ENCODE peak calls at places on chromosomes 13 and 19, in five cellular contexts. One of them, this sample, is unnamed.

GRCh38 chr13:76856141-76856571 is 30.0 kb downstream of the KCTD12 start:
- DNase-seq in neural progenitor cell: no peak
- DNase-seq in anterior cingulate cortex: no peak
- DNase-seq in stimulated activated CD4-positive, alpha-beta T cell treated with anti-CD3 and anti-CD28 coated beads, Interleukin-2, amount 100 ng/mL, for 48 hours: no peak
- DNase-seq in left ventricle myocardium inferior: no peak
- DNase-seq in this sample: no peak

GRCh38 chr13:30792257-30793000 is 57.1 kb downstream of the ALOX5AP start:
- DNase-seq in neural progenitor cell: peak
- DNase-seq in anterior cingulate cortex: no peak
- DNase-seq in stimulated activated CD4-positive, alpha-beta T cell treated with anti-CD3 and anti-CD28 coated beads, Interleukin-2, amount 100 ng/mL, for 48 hours: no peak
- DNase-seq in left ventricle myocardium inferior: peak
- DNase-seq in this sample: no peak

GRCh38 chr13:69947577-69947976 is 160.0 kb upstream of the ATXN8OS start:
- DNase-seq in neural progenitor cell: no peak
- DNase-seq in anterior cingulate cortex: no peak
- DNase-seq in stimulated activated CD4-positive, alpha-beta T cell treated with anti-CD3 and anti-CD28 coated beads, Interleukin-2, amount 100 ng/mL, for 48 hours: no peak
- DNase-seq in left ventricle myocardium inferior: no peak
- DNase-seq in this sample: no peak

GRCh38 chr19:10730932-10731331 is 13.1 kb downstream of the DNM2 start:
- DNase-seq in neural progenitor cell: no peak
- DNase-seq in anterior cingulate cortex: no peak
- DNase-seq in stimulated activated CD4-positive, alpha-beta T cell treated with anti-CD3 and anti-CD28 coated beads, Interleukin-2, amount 100 ng/mL, for 48 hours: no peak
- DNase-seq in left ventricle myocardium inferior: peak
- DNase-seq in this sample: no peak

GRCh38 chr19:1264801-1265610 is 4.1 kb upstream of the CIRBP start:
- DNase-seq in neural progenitor cell: peak
- DNase-seq in anterior cingulate cortex: no peak
- DNase-seq in stimulated activated CD4-positive, alpha-beta T cell treated with anti-CD3 and anti-CD28 coated beads, Interleukin-2, amount 100 ng/mL, for 48 hours: no peak
- DNase-seq in left ventricle myocardium inferior: peak
- DNase-seq in this sample: no peak

GRCh38 chr13:31433201-31433600 is 233.4 kb downstream of the B3GLCT start:
- DNase-seq in neural progenitor cell: no peak
- DNase-seq in anterior cingulate cortex: no peak
- DNase-seq in stimulated activated CD4-positive, alpha-beta T cell treated with anti-CD3 and anti-CD28 coated beads, Interleukin-2, amount 100 ng/mL, for 48 hours: no peak
- DNase-seq in left ventricle myocardium inferior: no peak
- DNase-seq in this sample: no peak

GRCh38 chr19:42023121-42023942 is 29.3 kb upstream of the ATP1A3 start:
- DNase-seq in neural progenitor cell: peak
- DNase-seq in anterior cingulate cortex: no peak
- DNase-seq in stimulated activated CD4-positive, alpha-beta T cell treated with anti-CD3 and anti-CD28 coated beads, Interleukin-2, amount 100 ng/mL, for 48 hours: peak
- DNase-seq in left ventricle myocardium inferior: no peak
- DNase-seq in this sample: peak

GRCh38 chr13:39552233-39552632 is 50.8 kb downstream of the LHFPL6 start:
- DNase-seq in neural progenitor cell: no peak
- DNase-seq in anterior cingulate cortex: no peak
- DNase-seq in stimulated activated CD4-positive, alpha-beta T cell treated with anti-CD3 and anti-CD28 coated beads, Interleukin-2, amount 100 ng/mL, for 48 hours: no peak
- DNase-seq in left ventricle myocardium inferior: no peak
- DNase-seq in this sample: no peak

GRCh38 chr19:2039959-2040646 is 10.9 kb downstream of the MKNK2 start:
- DNase-seq in neural progenitor cell: no peak
- DNase-seq in anterior cingulate cortex: no peak
- DNase-seq in stimulated activated CD4-positive, alpha-beta T cell treated with anti-CD3 and anti-CD28 coated beads, Interleukin-2, amount 100 ng/mL, for 48 hours: no peak
- DNase-seq in left ventricle myocardium inferior: no peak
- DNase-seq in this sample: no peak

GRCh38 chr13:113625965-113626661 is 31.9 kb downstream of the ATP4B start:
- DNase-seq in neural progenitor cell: no peak
- DNase-seq in anterior cingulate cortex: no peak
- DNase-seq in stimulated activated CD4-positive, alpha-beta T cell treated with anti-CD3 and anti-CD28 coated beads, Interleukin-2, amount 100 ng/mL, for 48 hours: no peak
- DNase-seq in left ventricle myocardium inferior: peak
- DNase-seq in this sample: no peak

GRCh38 chr13:97274782-97275252 is 52.7 kb downstream of the MBNL2 start:
- DNase-seq in neural progenitor cell: no peak
- DNase-seq in anterior cingulate cortex: no peak
- DNase-seq in stimulated activated CD4-positive, alpha-beta T cell treated with anti-CD3 and anti-CD28 coated beads, Interleukin-2, amount 100 ng/mL, for 48 hours: no peak
- DNase-seq in left ventricle myocardium inferior: no peak
- DNase-seq in this sample: no peak

GRCh38 chr19:23800281-23800680 is 41.6 kb upstream of the ZNF681 start:
- DNase-seq in neural progenitor cell: no peak
- DNase-seq in anterior cingulate cortex: no peak
- DNase-seq in stimulated activated CD4-positive, alpha-beta T cell treated with anti-CD3 and anti-CD28 coated beads, Interleukin-2, amount 100 ng/mL, for 48 hours: no peak
- DNase-seq in left ventricle myocardium inferior: no peak
- DNase-seq in this sample: no peak

GRCh38 chr13:84400711-84401110 is 518.4 kb upstream of the SLITRK1 start:
- DNase-seq in neural progenitor cell: no peak
- DNase-seq in anterior cingulate cortex: no peak
- DNase-seq in stimulated activated CD4-positive, alpha-beta T cell treated with anti-CD3 and anti-CD28 coated beads, Interleukin-2, amount 100 ng/mL, for 48 hours: no peak
- DNase-seq in left ventricle myocardium inferior: no peak
- DNase-seq in this sample: no peak

GRCh38 chr19:48648134-48648533 is 2.1 kb upstream of the CA11 start:
- DNase-seq in neural progenitor cell: no peak
- DNase-seq in anterior cingulate cortex: no peak
- DNase-seq in stimulated activated CD4-positive, alpha-beta T cell treated with anti-CD3 and anti-CD28 coated beads, Interleukin-2, amount 100 ng/mL, for 48 hours: no peak
- DNase-seq in left ventricle myocardium inferior: no peak
- DNase-seq in this sample: no peak

GRCh38 chr13:112859817-112860190 is 109.2 kb upstream of the MCF2L start:
- DNase-seq in neural progenitor cell: no peak
- DNase-seq in anterior cingulate cortex: no peak
- DNase-seq in stimulated activated CD4-positive, alpha-beta T cell treated with anti-CD3 and anti-CD28 coated beads, Interleukin-2, amount 100 ng/mL, for 48 hours: no peak
- DNase-seq in left ventricle myocardium inferior: no peak
- DNase-seq in this sample: no peak

GRCh38 chr13:45446181-45446580 is 18.6 kb upstream of the COG3 start:
- DNase-seq in neural progenitor cell: no peak
- DNase-seq in anterior cingulate cortex: no peak
- DNase-seq in stimulated activated CD4-positive, alpha-beta T cell treated with anti-CD3 and anti-CD28 coated beads, Interleukin-2, amount 100 ng/mL, for 48 hours: no peak
- DNase-seq in left ventricle myocardium inferior: no peak
- DNase-seq in this sample: no peak

GRCh38 chr19:2051771-2052704 is 994 bp upstream of the MKNK2 start:
- DNase-seq in neural progenitor cell: no peak
- DNase-seq in anterior cingulate cortex: no peak
- DNase-seq in stimulated activated CD4-positive, alpha-beta T cell treated with anti-CD3 and anti-CD28 coated beads, Interleukin-2, amount 100 ng/mL, for 48 hours: no peak
- DNase-seq in left ventricle myocardium inferior: peak
- DNase-seq in this sample: peak

GRCh38 chr19:11578342-11579142 is 1.1 kb upstream of the ACP5 start:
- DNase-seq in neural progenitor cell: peak
- DNase-seq in anterior cingulate cortex: no peak
- DNase-seq in stimulated activated CD4-positive, alpha-beta T cell treated with anti-CD3 and anti-CD28 coated beads, Interleukin-2, amount 100 ng/mL, for 48 hours: no peak
- DNase-seq in left ventricle myocardium inferior: peak
- DNase-seq in this sample: no peak

GRCh38 chr19:48715681-48716171 is 3.8 kb downstream of the MAMSTR start:
- DNase-seq in neural progenitor cell: no peak
- DNase-seq in anterior cingulate cortex: no peak
- DNase-seq in stimulated activated CD4-positive, alpha-beta T cell treated with anti-CD3 and anti-CD28 coated beads, Interleukin-2, amount 100 ng/mL, for 48 hours: no peak
- DNase-seq in left ventricle myocardium inferior: no peak
- DNase-seq in this sample: no peak

GRCh38 chr19:30718728-30719127 is 346.5 kb downstream of the ZNF536 start:
- DNase-seq in neural progenitor cell: no peak
- DNase-seq in anterior cingulate cortex: no peak
- DNase-seq in stimulated activated CD4-positive, alpha-beta T cell treated with anti-CD3 and anti-CD28 coated beads, Interleukin-2, amount 100 ng/mL, for 48 hours: no peak
- DNase-seq in left ventricle myocardium inferior: no peak
- DNase-seq in this sample: no peak

GRCh38 chr19:15640294-15640903 is at the start of gene CYP4F3:
- DNase-seq in neural progenitor cell: no peak
- DNase-seq in anterior cingulate cortex: no peak
- DNase-seq in stimulated activated CD4-positive, alpha-beta T cell treated with anti-CD3 and anti-CD28 coated beads, Interleukin-2, amount 100 ng/mL, for 48 hours: no peak
- DNase-seq in left ventricle myocardium inferior: peak
- DNase-seq in this sample: no peak

GRCh38 chr13:44437356-44438233 is 64.0 kb downstream of the SERP2 start:
- DNase-seq in neural progenitor cell: peak
- DNase-seq in anterior cingulate cortex: no peak
- DNase-seq in stimulated activated CD4-positive, alpha-beta T cell treated with anti-CD3 and anti-CD28 coated beads, Interleukin-2, amount 100 ng/mL, for 48 hours: no peak
- DNase-seq in left ventricle myocardium inferior: no peak
- DNase-seq in this sample: no peak

GRCh38 chr19:17951151-17952040 is 15.5 kb upstream of the KCNN1 start:
- DNase-seq in neural progenitor cell: peak
- DNase-seq in anterior cingulate cortex: no peak
- DNase-seq in stimulated activated CD4-positive, alpha-beta T cell treated with anti-CD3 and anti-CD28 coated beads, Interleukin-2, amount 100 ng/mL, for 48 hours: no peak
- DNase-seq in left ventricle myocardium inferior: no peak
- DNase-seq in this sample: no peak

GRCh38 chr13:42981317-42981716 is 10.7 kb downstream of the EPSTI1 start:
- DNase-seq in neural progenitor cell: no peak
- DNase-seq in anterior cingulate cortex: no peak
- DNase-seq in stimulated activated CD4-positive, alpha-beta T cell treated with anti-CD3 and anti-CD28 coated beads, Interleukin-2, amount 100 ng/mL, for 48 hours: no peak
- DNase-seq in left ventricle myocardium inferior: no peak
- DNase-seq in this sample: no peak

GRCh38 chr13:30338952-30339351 is 31.6 kb upstream of the KATNAL1 start:
- DNase-seq in neural progenitor cell: no peak
- DNase-seq in anterior cingulate cortex: no peak
- DNase-seq in stimulated activated CD4-positive, alpha-beta T cell treated with anti-CD3 and anti-CD28 coated beads, Interleukin-2, amount 100 ng/mL, for 48 hours: no peak
- DNase-seq in left ventricle myocardium inferior: no peak
- DNase-seq in this sample: no peak

GRCh38 chr19:35549174-35549788 is 3.9 kb downstream of the TMEM147 start:
- DNase-seq in neural progenitor cell: peak
- DNase-seq in anterior cingulate cortex: no peak
- DNase-seq in stimulated activated CD4-positive, alpha-beta T cell treated with anti-CD3 and anti-CD28 coated beads, Interleukin-2, amount 100 ng/mL, for 48 hours: peak
- DNase-seq in left ventricle myocardium inferior: no peak
- DNase-seq in this sample: peak

GRCh38 chr13:101127741-101128353 is 288.5 kb downstream of the NALCN start:
- DNase-seq in neural progenitor cell: peak
- DNase-seq in anterior cingulate cortex: no peak
- DNase-seq in stimulated activated CD4-positive, alpha-beta T cell treated with anti-CD3 and anti-CD28 coated beads, Interleukin-2, amount 100 ng/mL, for 48 hours: peak
- DNase-seq in left ventricle myocardium inferior: no peak
- DNase-seq in this sample: peak